ENCODE peak calls at places on chromosomes 2 and 18, in six cellular contexts. J is AG10803; B is Panc1; I is psoas muscle; W is foreskin fibroblast; S is CD8-positive, alpha-beta T cell. X is an unnamed sample.

GRCh38 chr2:127984551-127984950 is 43.3 kb downstream of the SAP130 start:
- DNase-seq in S (no peak), J (no peak), B (no peak), I (no peak), W (peak), X (no peak)

GRCh38 chr2:150705357-150705756 is 217.9 kb upstream of the RND3 start:
- DNase-seq in J (no peak), S (no peak), B (no peak), I (no peak), W (peak), X (peak)

GRCh38 chr18:75110846-75111415 is 98.0 kb downstream of the PTGR3 start:
- DNase-seq in W (no peak), S (no peak), J (no peak), I (no peak), B (no peak), X (no peak)

GRCh38 chr2:147364597-147364996 is 480.2 kb upstream of the ACVR2A start:
- DNase-seq in S (no peak), W (no peak), J (no peak), B (no peak), I (no peak), X (no peak)

GRCh38 chr18:49135871-49136270 is 185.1 kb upstream of the SMAD7 start:
- DNase-seq in J (peak), I (no peak), S (no peak), W (peak), B (no peak), X (peak)

GRCh38 chr2:101805146-101806088 is 107.9 kb downstream of the MAP4K4 start:
- DNase-seq in W (no peak), S (no peak), I (no peak), B (no peak), J (no peak), X (peak)

GRCh38 chr2:149467461-149467860 is 120.1 kb downstream of the MMADHC start:
- DNase-seq in S (no peak), J (peak), W (no peak), B (no peak), I (no peak), X (peak)

GRCh38 chr2:240966906-240967680 is 31.3 kb upstream of the SNED1 start:
- DNase-seq in J (no peak), S (no peak), W (no peak), B (no peak), I (peak), X (no peak)

GRCh38 chr2:98461650-98462049 is 17.0 kb downstream of the INPP4A start:
- DNase-seq in S (no peak), J (no peak), B (no peak), W (no peak), I (no peak), X (no peak)

GRCh38 chr18:65938592-65939372 is 188.0 kb downstream of the CDH7 start:
- DNase-seq in S (no peak), B (no peak), I (no peak), J (no peak), W (peak), X (no peak)

GRCh38 chr2:30237346-30238142 is 6.2 kb downstream of the LBH start:
- DNase-seq in J (peak), B (no peak), I (no peak), W (no peak), S (no peak), X (no peak)

GRCh38 chr2:74385396-74385795 is 5.3 kb upstream of the DCTN1 start:
- DNase-seq in B (no peak), W (peak), S (no peak), I (no peak), J (peak), X (peak)

GRCh38 chr2:208820289-208820688 is 413.7 kb downstream of the PTH2R start:
- DNase-seq in W (no peak), J (no peak), S (no peak), I (no peak), B (no peak), X (no peak)

GRCh38 chr2:69514406-69514805 is 77.2 kb upstream of the NFU1 start:
- DNase-seq in J (peak), I (no peak), S (no peak), B (no peak), W (peak), X (peak)

GRCh38 chr2:143475131-143475784 is 346.0 kb downstream of the ARHGAP15 start:
- DNase-seq in W (no peak), B (no peak), J (peak), S (no peak), I (no peak), X (peak)

GRCh38 chr2:155815851-155816250 is 516.7 kb downstream of the NR4A2 start:
- DNase-seq in J (no peak), W (no peak), S (no peak), I (no peak), B (peak), X (peak)

GRCh38 chr2:38875227-38875575 is 533 bp downstream of the DHX57 start:
- DNase-seq in B (no peak), I (no peak), J (peak), S (no peak), W (no peak), X (no peak)

GRCh38 chr2:70805987-70806386 is 14.4 kb downstream of the CLEC4F start:
- DNase-seq in I (no peak), J (no peak), S (no peak), W (no peak), B (no peak), X (no peak)

GRCh38 chr2:62143696-62144095 is 52.2 kb upstream of the B3GNT2 start:
- DNase-seq in W (no peak), B (no peak), J (no peak), I (no peak), S (no peak), X (no peak)

GRCh38 chr18:55420665-55420964 is 167.4 kb downstream of the TCF4 start:
- DNase-seq in W (no peak), I (no peak), S (no peak), J (no peak), B (no peak), X (no peak)

GRCh38 chr2:210481601-210482124 is 5.1 kb upstream of the LANCL1 start:
- DNase-seq in S (no peak), B (no peak), W (no peak), I (no peak), J (no peak), X (no peak)

GRCh38 chr18:40041951-40042350 is 1913.1 kb upstream of the PIK3C3 start:
- DNase-seq in B (no peak), J (no peak), I (no peak), S (no peak), W (no peak), X (no peak)

GRCh38 chr2:19545507-19545906 is 187.1 kb upstream of the OSR1 start:
- DNase-seq in I (no peak), J (no peak), S (no peak), W (no peak), B (no peak), X (no peak)

GRCh38 chr2:120937736-120938131 is 202.1 kb downstream of the GLI2 start:
- DNase-seq in B (no peak), J (peak), I (no peak), S (no peak), W (peak), X (peak)

GRCh38 chr2:102005989-102006885 is 14.5 kb downstream of the IL1R2 start:
- DNase-seq in S (peak), W (peak), B (no peak), I (no peak), J (peak), X (peak)

GRCh38 chr2:43029186-43029585 is 197.2 kb downstream of the ZFP36L2 start:
- DNase-seq in S (no peak), W (no peak), B (no peak), J (no peak), I (no peak), X (no peak)

GRCh38 chr2:61141151-61141550 is 20.8 kb upstream of the C2orf74 start:
- DNase-seq in J (no peak), I (no peak), W (no peak), B (no peak), S (no peak), X (no peak)

GRCh38 chr2:170929686-170930050 is 615 bp downstream of the GORASP2 start:
- DNase-seq in B (no peak), J (peak), I (peak), W (peak), S (peak), X (peak)

GRCh38 chr2:9071584-9072124 is 68.2 kb upstream of the MBOAT2 start:
- DNase-seq in W (peak), B (no peak), I (no peak), S (no peak), J (no peak), X (no peak)

GRCh38 chr2:88683160-88684021 is 8.1 kb upstream of the RPIA start:
- DNase-seq in J (no peak), I (no peak), B (no peak), S (no peak), W (no peak), X (no peak)

GRCh38 chr2:129301431-129301913 is 678.0 kb upstream of the RAB6C start:
- DNase-seq in S (no peak), W (no peak), J (peak), B (no peak), I (peak), X (no peak)

GRCh38 chr2:127003028-127003800 is 103.7 kb downstream of the BIN1 start:
- DNase-seq in W (no peak), B (no peak), I (no peak), S (no peak), J (no peak), X (no peak)

GRCh38 chr18:28161608-28162599 is 15.0 kb downstream of the CDH2 start:
- DNase-seq in J (peak), I (no peak), S (no peak), B (no peak), W (peak), X (peak)

GRCh38 chr2:120763931-120764330 is 28.3 kb downstream of the GLI2 start:
- DNase-seq in W (no peak), J (no peak), B (no peak), S (no peak), I (no peak), X (no peak)

GRCh38 chr2:3146175-3146574 is 231.4 kb downstream of the EIPR1 start:
- DNase-seq in I (no peak), B (no peak), S (no peak), J (no peak), W (no peak), X (no peak)

GRCh38 chr2:64751286-64752260 is 97.9 kb upstream of the SERTAD2 start:
- DNase-seq in S (peak), W (peak), I (peak), B (no peak), J (no peak), X (peak)
- TF ChIP-seq CTCF in S (peak), W (peak), I (peak), B (no peak), J (peak), X (peak)

GRCh38 chr2:237630216-237631000 is 3.0 kb downstream of the LRRFIP1 start:
- DNase-seq in B (no peak), S (no peak), W (no peak), I (no peak), J (no peak), X (no peak)

GRCh38 chr2:237629188-237629534 is 1.8 kb downstream of the LRRFIP1 start:
- DNase-seq in W (no peak), B (no peak), I (no peak), S (no peak), J (no peak), X (no peak)

GRCh38 chr2:237631029-237631785 is 3.8 kb downstream of the LRRFIP1 start:
- DNase-seq in B (no peak), W (no peak), J (no peak), I (no peak), S (no peak), X (no peak)

GRCh38 chr2:237628482-237629187 is 1.2 kb downstream of the LRRFIP1 start:
- DNase-seq in W (no peak), I (no peak), B (no peak), J (no peak), S (no peak), X (no peak)

DNA sequence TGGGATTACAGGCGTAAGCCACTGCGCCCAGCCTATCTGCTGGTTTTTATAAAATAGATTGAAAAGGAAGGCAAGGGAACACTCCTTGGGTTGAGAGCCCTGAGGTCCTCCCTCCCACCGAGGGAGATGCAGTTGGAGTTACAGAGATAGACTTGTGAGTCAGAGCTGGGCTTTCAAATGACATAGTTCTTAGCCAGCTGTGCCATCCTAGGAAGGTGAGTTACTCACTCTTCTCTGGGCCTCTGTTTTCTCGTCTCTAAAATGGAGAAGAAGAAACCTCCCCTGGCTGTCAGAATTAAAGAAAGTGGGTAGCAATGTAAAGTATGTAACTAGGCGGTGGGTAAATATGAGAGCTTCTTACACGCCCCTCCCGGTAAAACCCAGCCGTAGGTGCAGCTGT is 2.4 kb downstream of the LRRFIP1 start:
- DNase-seq in B (no peak), W (peak), J (peak), S (no peak), I (no peak), X (peak)
- H3K4me3 ChIP-seq in B (no peak), W (no peak), J (no peak), S (no peak), I (peak), X (no peak)

GRCh38 chr2:185640588-185640987 is 98.0 kb upstream of the FSIP2 start:
- DNase-seq in W (no peak), B (no peak), I (no peak), J (no peak), S (no peak), X (no peak)
- TF ChIP-seq CTCF in W (no peak), B (no peak), I (no peak), J (no peak), S (no peak), X (no peak)

DNA sequence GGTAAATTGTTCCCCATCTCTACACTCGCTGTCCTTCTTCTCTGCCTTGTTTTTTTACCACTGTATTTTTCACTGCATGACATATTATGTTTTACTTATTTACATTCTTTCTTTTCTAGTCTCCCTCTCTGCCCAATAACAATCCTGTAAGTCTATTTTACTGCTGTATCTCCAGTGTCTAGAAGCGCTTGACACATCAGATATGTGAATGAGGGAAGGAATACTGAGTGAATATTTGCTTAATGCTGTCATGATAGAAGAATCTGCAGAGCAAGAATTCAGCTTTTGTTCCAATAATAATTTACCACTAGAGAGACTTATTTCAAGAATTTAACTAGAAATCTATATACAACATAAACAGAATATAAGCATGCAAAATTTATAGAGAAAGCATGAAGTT is 99.5 kb downstream of the GALNT13 start:
- DNase-seq in B (no peak), S (no peak), I (no peak), J (no peak), W (no peak), X (no peak)
- H3K4me3 ChIP-seq in B (no peak), S (no peak), I (no peak), J (no peak), W (no peak), X (no peak)

GRCh38 chr2:229777716-229778115 is 63.4 kb upstream of the DNER start:
- DNase-seq in J (no peak), B (no peak), I (no peak), W (no peak), S (no peak), X (no peak)
- TF ChIP-seq CTCF in J (no peak), B (no peak), I (no peak), W (no peak), S (no peak), X (no peak)

DNA sequence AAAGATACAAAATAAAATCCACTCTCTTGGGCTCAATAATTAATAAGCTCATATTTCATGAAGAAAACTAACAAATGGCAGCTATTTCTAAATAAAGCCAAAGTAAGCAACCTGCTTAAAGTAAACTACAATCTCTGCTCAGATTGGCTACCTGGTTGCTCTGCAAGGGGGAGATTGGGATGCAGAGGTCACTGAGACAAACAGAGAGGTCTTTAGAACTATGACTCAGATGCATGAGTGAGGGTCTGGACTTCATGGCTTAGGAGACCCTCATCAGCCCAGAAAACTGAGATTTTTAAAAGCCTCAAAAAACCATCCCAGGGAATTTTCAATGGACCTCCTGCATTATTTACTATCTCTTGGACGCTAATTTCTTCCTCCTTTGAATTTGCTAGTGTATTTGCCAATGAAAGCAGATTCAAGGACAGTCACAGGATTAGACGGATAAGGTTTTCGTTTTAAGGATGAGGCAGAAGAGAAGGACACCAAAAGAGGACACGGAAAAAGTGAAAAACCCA is 17.4 kb downstream of the CYTIP start:
- DNase-seq in S (no peak), B (no peak), W (no peak), I (no peak), J (no peak), X (no peak)
- H3K4me3 ChIP-seq in S (no peak), B (no peak), W (no peak), I (no peak), J (no peak), X (no peak)

DNA sequence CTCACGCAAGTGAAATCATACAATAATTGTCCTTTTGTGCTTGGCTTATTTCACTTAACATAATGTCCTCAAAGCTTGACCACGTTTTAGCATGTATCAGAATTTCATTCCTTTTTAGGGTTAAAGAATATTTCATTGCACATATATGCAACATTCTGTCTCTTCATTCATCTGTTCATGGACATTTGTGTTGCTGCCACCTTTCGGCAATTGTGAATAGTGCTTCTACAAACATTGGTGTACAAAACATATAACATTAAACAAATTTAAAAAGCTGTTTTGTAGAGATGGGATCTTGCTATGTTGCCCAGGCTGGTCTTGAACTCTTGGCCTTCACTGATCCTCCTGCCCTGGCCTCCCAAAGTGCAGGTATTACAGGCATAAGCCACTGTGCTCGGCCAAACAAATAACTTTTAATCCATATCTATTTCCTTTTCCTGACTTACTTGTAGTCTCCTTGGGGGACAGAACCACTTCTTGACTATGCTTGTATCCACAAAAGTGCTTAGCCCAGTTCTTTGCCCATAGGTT is 209.3 kb downstream of the SLC4A3 start:
- DNase-seq in B (no peak), I (no peak), S (no peak), W (peak), J (peak), X (peak)
- TF ChIP-seq CTCF in B (peak), I (peak), S (no peak), W (peak), J (peak), X (peak)

GRCh38 chr18:47750889-47751423 is 179.5 kb downstream of the SMAD2 start:
- DNase-seq in I (no peak), B (no peak), S (no peak), W (peak), J (no peak), X (no peak)

GRCh38 chr18:47749195-47749973 is 181.1 kb downstream of the SMAD2 start:
- DNase-seq in W (peak), J (peak), B (peak), S (peak), I (peak), X (peak)

GRCh38 chr18:47747260-47747795 is 183.1 kb downstream of the SMAD2 start:
- DNase-seq in B (no peak), I (no peak), W (no peak), J (no peak), S (no peak), X (no peak)

GRCh38 chr18:47746615-47747014 is 183.8 kb downstream of the SMAD2 start:
- DNase-seq in B (no peak), I (no peak), J (no peak), W (no peak), S (no peak), X (no peak)

GRCh38 chr18:47748093-47748796 is 182.2 kb downstream of the SMAD2 start:
- DNase-seq in J (no peak), B (no peak), I (no peak), W (no peak), S (no peak), X (no peak)
- H3K4me3 ChIP-seq in J (no peak), B (no peak), I (peak), W (no peak), S (peak), X (no peak)

DNA sequence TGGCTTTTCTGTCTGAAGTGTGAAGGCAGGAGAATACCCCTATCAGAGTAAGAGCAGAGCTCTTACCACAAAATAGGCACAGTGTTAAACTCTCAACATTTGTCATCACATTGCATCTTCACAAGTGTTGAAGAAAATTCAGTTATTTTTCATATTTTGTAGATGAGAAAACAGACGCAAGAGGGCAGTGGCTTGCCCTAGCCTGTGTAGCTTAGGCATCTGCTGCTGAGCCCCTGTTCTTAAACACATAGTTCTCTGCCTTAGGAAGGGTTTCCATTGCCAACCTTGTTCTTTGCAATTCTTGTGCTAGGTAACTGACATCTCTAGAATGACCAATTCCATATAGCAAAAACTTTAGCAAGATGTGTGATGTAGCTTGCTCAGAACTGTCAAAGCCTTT is 112.7 kb upstream of the RMDN2 start:
- DNase-seq in S (no peak), W (peak), I (no peak), J (peak), B (no peak), X (peak)
- TF ChIP-seq CTCF in S (no peak), W (peak), I (no peak), J (peak), B (peak), X (peak)

GRCh38 chr2:232522014-232522854 is 2.0 kb downstream of the PRSS56 start:
- DNase-seq in B (no peak), I (peak), J (peak), W (peak), S (peak), X (no peak)

GRCh38 chr2:232524771-232525170 is 1.2 kb upstream of the CHRND start:
- DNase-seq in W (no peak), J (no peak), I (peak), B (no peak), S (no peak), X (no peak)

GRCh38 chr2:232522855-232523681 is 2.9 kb downstream of the PRSS56 start:
- DNase-seq in J (no peak), W (no peak), B (no peak), S (no peak), I (no peak), X (no peak)

GRCh38 chr2:232525199-232525598 is 761 bp upstream of the CHRND start:
- DNase-seq in S (no peak), I (peak), W (no peak), J (no peak), B (no peak), X (no peak)

GRCh38 chr2:232523682-232524597 is 2.0 kb upstream of the CHRND start:
- DNase-seq in W (peak), B (no peak), J (peak), I (peak), S (no peak), X (peak)
- H3K4me3 ChIP-seq in W (no peak), B (peak), J (no peak), I (peak), S (no peak), X (peak)

X was measured in fibroblast of the aortic adventitia.